ENCODE peak calls at places on chromosomes 16 and 17, in five cellular contexts. G, O, V, M and J are unnamed samples.

GRCh38 chr16:1037023-1037933 is 35.3 kb upstream of the SSTR5 start:
- DNase-seq in V (no peak), M (peak), O (no peak), G (peak), J (no peak)

GRCh38 chr17:60803059-60803458 is 125.4 kb downstream of the BCAS3 start:
- DNase-seq in O (no peak), M (no peak), V (no peak), G (no peak), J (no peak)

GRCh38 chr16:15647615-15648014 is 2.4 kb upstream of the NDE1 start:
- DNase-seq in V (no peak), O (no peak), G (no peak), M (no peak), J (no peak)

GRCh38 chr17:44978807-44979206 is 10.7 kb upstream of the C1QL1 start:
- DNase-seq in V (no peak), M (no peak), G (no peak), O (no peak), J (no peak)

GRCh38 chr16:12896562-12896961 is 4.8 kb upstream of the SHISA9 start:
- DNase-seq in V (peak), M (no peak), G (peak), O (no peak), J (no peak)

GRCh38 chr17:58789160-58789559 is 33.5 kb downstream of the PPM1E start:
- DNase-seq in M (no peak), O (no peak), V (no peak), G (no peak), J (no peak)

GRCh38 chr17:82257473-82257872 is 16.0 kb downstream of the CSNK1D start:
- DNase-seq in G (peak), O (no peak), V (no peak), M (no peak), J (no peak)

GRCh38 chr16:3101841-3102470 is 2.9 kb upstream of the ZSCAN10 start:
- DNase-seq in G (no peak), O (no peak), M (no peak), V (no peak), J (no peak)

GRCh38 chr17:58783380-58783779 is 27.7 kb downstream of the PPM1E start:
- DNase-seq in O (no peak), M (no peak), V (no peak), G (peak), J (no peak)

GRCh38 chr17:80820331-80820730 is 171.3 kb upstream of the CHMP6 start:
- DNase-seq in V (no peak), O (no peak), G (no peak), M (no peak), J (no peak)

GRCh38 chr17:58302919-58303551 is 22.3 kb upstream of the MPO start:
- DNase-seq in O (no peak), G (no peak), V (no peak), M (no peak), J (peak)

GRCh38 chr17:75688209-75688771 is 21.2 kb downstream of the SAP30BP start:
- DNase-seq in O (no peak), G (peak), M (no peak), V (peak), J (no peak)

GRCh38 chr17:71260366-71260765 is 860.5 kb upstream of the SOX9 start:
- DNase-seq in O (no peak), V (no peak), G (peak), M (no peak), J (no peak)

GRCh38 chr16:88686439-88687253 is at the start of gene SNAI3:
- DNase-seq in G (peak), V (peak), M (no peak), O (no peak), J (peak)

GRCh38 chr17:28407130-28407973 is 1.3 kb upstream of the SLC46A1 start:
- DNase-seq in G (peak), O (no peak), V (no peak), M (no peak), J (peak)

GRCh38 chr17:50918071-50918932 is 52.1 kb upstream of the TOB1 start:
- DNase-seq in V (no peak), M (no peak), O (no peak), G (no peak), J (no peak)

GRCh38 chr17:50325906-50326305 is 20.0 kb upstream of the XYLT2 start:
- DNase-seq in V (no peak), O (no peak), M (no peak), G (no peak), J (no peak)

GRCh38 chr16:21663889-21664647 is at the start of gene OTOA:
- DNase-seq in V (no peak), M (no peak), O (no peak), G (no peak), J (no peak)

GRCh38 chr17:5718751-5719150 is 134.4 kb upstream of the NLRP1 start:
- DNase-seq in M (no peak), G (no peak), V (no peak), O (no peak), J (no peak)

GRCh38 chr17:5715478-5715877 is 131.2 kb upstream of the NLRP1 start:
- DNase-seq in V (peak), O (no peak), M (no peak), G (no peak), J (no peak)

GRCh38 chr17:5714993-5715392 is 130.7 kb upstream of the NLRP1 start:
- DNase-seq in O (no peak), V (no peak), M (no peak), G (no peak), J (no peak)

GRCh38 chr17:5719976-5720375 is 135.7 kb upstream of the NLRP1 start:
- DNase-seq in O (no peak), G (no peak), V (no peak), M (no peak), J (no peak)
- TF ChIP-seq CTCF in O (no peak), G (no peak), V (no peak), M (no peak), J (no peak)

GRCh38 chr16:72963921-72964320 is 84.0 kb downstream of the ZFHX3 start:
- DNase-seq in G (no peak), V (no peak), M (no peak), O (peak), J (no peak)
- TF ChIP-seq CTCF in G (no peak), V (no peak), M (no peak), O (peak), J (no peak)

DNA sequence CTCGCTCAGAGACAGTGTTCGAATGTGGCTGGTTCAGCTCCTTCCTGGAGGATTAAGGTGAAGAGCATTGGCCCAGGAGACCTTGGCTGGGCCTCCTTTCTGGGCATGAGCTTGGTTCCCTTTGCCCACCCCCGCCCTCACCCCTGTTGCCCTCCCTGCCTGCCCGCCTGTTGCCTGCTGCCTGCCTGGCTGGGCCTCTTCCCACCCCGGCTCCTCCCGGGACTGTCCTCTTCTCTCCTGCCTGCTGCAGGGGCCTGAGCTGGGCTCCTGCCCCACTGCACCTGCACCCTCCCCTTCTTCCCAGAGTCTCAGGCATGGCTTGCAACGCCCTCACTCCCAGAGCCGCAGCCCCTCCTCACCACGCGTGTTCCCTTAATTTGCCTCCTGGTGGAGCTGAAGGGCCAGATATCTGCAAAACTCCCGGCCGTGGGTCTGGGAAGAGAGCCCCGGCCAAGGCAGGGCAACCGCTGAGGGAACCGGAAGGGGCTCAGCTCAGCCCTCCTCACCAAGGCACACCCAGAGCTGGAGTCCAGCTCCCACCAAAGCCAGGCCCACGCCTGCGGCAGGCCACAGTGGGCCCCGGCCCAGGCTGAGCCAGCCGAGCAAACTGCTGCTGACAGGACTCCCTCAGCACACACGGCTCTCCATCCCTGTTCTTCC is 31.2 kb downstream of the MNT start:
- DNase-seq in O (no peak), M (no peak), G (no peak), V (no peak), J (no peak)
- TF ChIP-seq CTCF in O (peak), M (peak), G (peak), V (no peak), J (no peak)

GRCh38 chr16:48317614-48318013 is 67.6 kb downstream of the SIAH1 start:
- DNase-seq in G (peak), M (peak), V (peak), O (no peak), J (no peak)
- TF ChIP-seq CTCF in G (no peak), M (no peak), V (no peak), O (peak), J (no peak)